ENCODE peak calls at places on chromosomes 2 and 18, in seven cellular contexts. U, C, Q, E, I, X and R are unnamed samples.

GRCh38 chr2:206464597-206464996 is 21.3 kb downstream of the ADAM23 start:
- ATAC-seq in U (no peak), C (no peak), Q (no peak), E (no peak), I (no peak), X (no peak), R (no peak)

GRCh38 chr18:10353791-10354190 is 100.6 kb upstream of the APCDD1 start:
- ATAC-seq in U (no peak), C (no peak), Q (no peak), E (no peak), I (no peak), X (no peak), R (peak; percentile 83)

GRCh38 chr2:207150294-207150693 is 15.5 kb downstream of the KLF7 start:
- ATAC-seq in U (no peak), C (no peak), Q (no peak), E (no peak), I (no peak), X (no peak), R (no peak)

GRCh38 chr2:232026941-232027340 is 65.4 kb downstream of the DIS3L2 start:
- ATAC-seq in U (no peak), C (peak; percentile 95), Q (no peak), E (no peak), I (no peak), X (no peak), R (no peak)

GRCh38 chr18:9419956-9420631 is 55.2 kb upstream of the RALBP1 start:
- ATAC-seq in U (no peak), C (no peak), Q (no peak), E (no peak), I (no peak), X (no peak), R (no peak)

GRCh38 chr2:108933691-108934117 is 55.3 kb downstream of the EDAR start:
- ATAC-seq in U (no peak), C (no peak), Q (no peak), E (no peak), I (no peak), X (no peak), R (peak; percentile 80)

GRCh38 chr2:85772019-85772745 is 18.4 kb downstream of the ATOH8 start:
- ATAC-seq in U (peak; percentile 93), C (no peak), Q (peak; percentile 88), E (peak; percentile 85), I (no peak), X (peak; percentile 82), R (peak; percentile 76)

GRCh38 chr2:187749804-187750431 is 195.7 kb upstream of the TFPI start:
- ATAC-seq in U (no peak), C (no peak), Q (peak; percentile 53), E (peak; percentile 30), I (no peak), X (no peak), R (no peak)

GRCh38 chr18:49250819-49251388 is 209.5 kb downstream of the DYM start:
- ATAC-seq in U (no peak), C (no peak), Q (no peak), E (peak; percentile 47), I (no peak), X (peak; percentile 80), R (no peak)

GRCh38 chr2:197915548-197916265 is 111.3 kb downstream of the PLCL1 start:
- ATAC-seq in U (no peak), C (peak; percentile 81), Q (no peak), E (no peak), I (no peak), X (no peak), R (no peak)

GRCh38 chr2:196380575-196380974 is 209.2 kb upstream of the STK17B start:
- ATAC-seq in U (no peak), C (no peak), Q (no peak), E (no peak), I (no peak), X (no peak), R (no peak)